ENCODE peak calls at places on chromosome 16, in nine cellular contexts. O is PC-3, Z is HCT116, C is OCI-LY7, U is GM23338, A is GM23248, T is neural progenitor cell, M is SK-N-SH, G is MM.1S. X is an unnamed sample. For H3K36me3 and H3K4me1, the result is how much of the 10 kb centered on the place peaks cover.

GRCh38 chr16:27598226-27598625 is 48.3 kb downstream of the KATNIP start:
- DNase-seq in O (no peak), Z (no peak), C (no peak), U (no peak), A (no peak), T (no peak), M (no peak), G (no peak), X (no peak)

GRCh38 chr16:23557779-23558330 is 328 bp downstream of the UBFD1 start:
- DNase-seq in O (no peak), Z (no peak), C (no peak), U (peak), A (peak), T (no peak), M (no peak), G (peak), X (peak)

GRCh38 chr16:50917941-50918340 is 176.1 kb downstream of the CYLD start:
- DNase-seq in O (no peak), Z (no peak), C (no peak), U (no peak), A (no peak), T (peak), M (no peak), G (no peak), X (no peak)

GRCh38 chr16:20866161-20866772 is 33.9 kb downstream of the DCUN1D3 start:
- DNase-seq in O (peak), Z (peak), C (no peak), U (no peak), A (peak), T (peak), M (peak), G (no peak), X (peak)

GRCh38 chr16:56226840-56227525 is 35.7 kb downstream of the GNAO1 start:
- DNase-seq in O (no peak), Z (no peak), C (no peak), U (no peak), A (no peak), T (no peak), M (no peak), G (no peak), X (no peak)

GRCh38 chr16:53282975-53283946 is 151.0 kb upstream of the RBL2 start:
- DNase-seq in O (peak), Z (peak), C (peak), U (peak), A (peak), T (peak), M (peak), G (peak), X (peak)

GRCh38 chr16:26525856-26526255 is 540.9 kb upstream of the C16orf82 start:
- DNase-seq in O (no peak), Z (no peak), C (no peak), U (no peak), A (no peak), T (no peak), M (no peak), G (no peak), X (no peak)

GRCh38 chr16:66250686-66251405 is 115.6 kb upstream of the CDH5 start:
- DNase-seq in O (peak), Z (no peak), C (no peak), U (peak), A (peak), T (no peak), M (peak), G (no peak), X (peak)

GRCh38 chr16:2027024-2028010 is 615 bp downstream of the NHERF2 start:
- DNase-seq in O (peak), Z (no peak), C (peak), U (no peak), A (peak), T (peak), M (peak), G (peak), X (no peak)

GRCh38 chr16:30644334-30644830 is 6.4 kb upstream of the PRR14 start:
- DNase-seq in O (no peak), Z (no peak), C (no peak), U (no peak), A (no peak), T (no peak), M (no peak), G (no peak), X (no peak)

DNA sequence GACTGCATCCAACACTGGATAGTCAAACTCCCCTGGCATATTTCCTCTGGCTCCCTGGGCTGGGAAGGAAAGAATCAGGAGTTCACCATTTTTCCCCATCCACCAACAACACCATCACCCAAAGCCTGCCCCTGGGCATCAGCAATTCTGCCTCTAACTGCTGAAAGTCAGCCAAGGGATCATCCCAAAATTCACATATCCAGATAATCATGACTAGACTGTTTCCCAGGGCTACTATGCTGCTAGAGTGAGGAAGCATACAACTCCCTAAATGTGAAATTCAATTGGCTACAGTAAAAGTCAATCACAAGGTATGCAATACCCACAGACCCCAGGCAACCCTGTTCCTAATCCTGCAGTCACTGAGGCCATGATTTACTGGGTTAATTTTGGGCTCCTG is 230.6 kb downstream of the C16orf95 start:
- DNase-seq in O (peak), Z (peak), C (no peak), U (no peak), A (peak), T (no peak), M (no peak), G (no peak), X (no peak)
- TF ChIP-seq EZH2phosphoT487 in O (no peak), Z (no peak), C (no peak), U (no peak), A (no peak), T (no peak), M (no peak), G (no peak), X (no peak)

DNA sequence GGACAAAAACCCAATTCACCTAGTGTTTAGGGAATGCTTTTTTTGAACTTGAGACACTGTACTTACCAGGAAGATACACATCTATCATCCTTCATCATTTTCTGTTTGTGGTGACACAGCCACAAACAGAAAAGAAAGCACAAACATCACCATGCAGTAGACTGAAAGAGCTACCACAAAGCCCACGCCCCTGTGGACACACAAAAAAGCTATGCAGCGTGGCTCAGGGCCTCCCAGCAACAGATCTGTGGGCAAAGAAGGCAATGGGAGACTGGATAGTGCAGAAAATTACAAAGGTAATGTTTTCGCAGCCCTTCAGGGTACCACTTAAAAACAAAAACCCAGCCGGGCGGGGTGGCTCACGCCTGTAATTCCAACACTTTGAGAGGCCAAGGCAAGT is 9.6 kb downstream of the COTL1 start:
- DNase-seq in O (no peak), Z (no peak), C (no peak), U (no peak), A (no peak), T (no peak), M (no peak), G (no peak), X (no peak)
- H3K36me3 ChIP-seq in O (under half), Z (under half), C (half or more), U (under half), A (under half), T (under half), M (under half), G (under half), X (under half)

GRCh38 chr16:11312718-11313492 is 31.8 kb upstream of the PRM1 start:
- DNase-seq in O (peak), Z (peak), C (no peak), U (peak), A (peak), T (no peak), M (no peak), G (peak), X (peak)

GRCh38 chr16:11308493-11309283 is 27.6 kb upstream of the PRM1 start:
- DNase-seq in O (no peak), Z (no peak), C (peak), U (no peak), A (no peak), T (peak), M (no peak), G (peak), X (no peak)

GRCh38 chr16:11309895-11310633 is 28.9 kb upstream of the PRM1 start:
- DNase-seq in O (no peak), Z (no peak), C (peak), U (no peak), A (no peak), T (no peak), M (no peak), G (peak), X (no peak)

GRCh38 chr16:11310997-11311561 is 29.9 kb upstream of the PRM1 start:
- DNase-seq in O (no peak), Z (no peak), C (peak), U (no peak), A (no peak), T (no peak), M (no peak), G (peak), X (no peak)

DNA sequence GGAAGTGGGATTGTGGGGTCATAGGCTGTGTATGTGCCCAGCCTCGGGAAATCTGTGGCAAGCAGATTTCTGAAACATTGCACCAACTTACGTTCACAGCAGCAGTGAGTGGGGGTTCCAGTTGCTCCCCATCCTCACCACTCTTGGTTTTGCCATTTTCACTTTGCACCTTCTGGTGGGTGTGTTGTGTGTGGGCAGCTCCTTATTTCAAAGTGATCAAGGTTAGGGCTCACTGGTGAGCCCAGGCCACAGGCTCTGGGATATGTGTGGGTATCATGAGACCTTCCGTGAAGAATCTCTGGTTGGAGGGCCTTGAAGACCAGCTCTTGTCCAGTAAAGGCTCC is 29.5 kb upstream of the PRM1 start:
- DNase-seq in O (no peak), Z (no peak), C (peak), U (no peak), A (no peak), T (no peak), M (no peak), G (no peak), X (no peak)
- H3K4me1 ChIP-seq in O (under half), Z (under half), C (half or more), U (under half), A (under half), T (under half), M (under half), G (under half), X (under half)

GRCh38 chr16:82655315-82655714 is 28.5 kb downstream of the CDH13 start:
- DNase-seq in O (no peak), Z (no peak), C (no peak), U (no peak), A (peak), T (no peak), M (no peak), G (no peak), X (peak)
- TF ChIP-seq EZH2phosphoT487 in O (no peak), Z (no peak), C (no peak), U (no peak), A (no peak), T (no peak), M (no peak), G (no peak), X (no peak)

GRCh38 chr16:68270353-68270752 is 6.0 kb downstream of the SLC7A6 start:
- DNase-seq in O (no peak), Z (no peak), C (no peak), U (no peak), A (no peak), T (no peak), M (no peak), G (no peak), X (no peak)
- H3K36me3 ChIP-seq in O (under half), Z (under half), C (half or more), U (under half), A (under half), T (under half), M (under half), G (under half), X (under half)

GRCh38 chr16:69329369-69330285 is 761 bp downstream of the PDF start:
- DNase-seq in O (peak), Z (no peak), C (peak), U (peak), A (peak), T (peak), M (peak), G (peak), X (peak)

GRCh38 chr16:69326172-69326873 is 4.1 kb downstream of the PDF start:
- DNase-seq in O (no peak), Z (no peak), C (no peak), U (no peak), A (no peak), T (no peak), M (no peak), G (no peak), X (peak)

GRCh38 chr16:69325784-69326171 is 4.6 kb downstream of the PDF start:
- DNase-seq in O (no peak), Z (no peak), C (no peak), U (no peak), A (no peak), T (no peak), M (no peak), G (no peak), X (no peak)

GRCh38 chr16:69328854-69329316 is 1.5 kb downstream of the PDF start:
- DNase-seq in O (peak), Z (no peak), C (peak), U (no peak), A (peak), T (no peak), M (no peak), G (no peak), X (no peak)

DNA sequence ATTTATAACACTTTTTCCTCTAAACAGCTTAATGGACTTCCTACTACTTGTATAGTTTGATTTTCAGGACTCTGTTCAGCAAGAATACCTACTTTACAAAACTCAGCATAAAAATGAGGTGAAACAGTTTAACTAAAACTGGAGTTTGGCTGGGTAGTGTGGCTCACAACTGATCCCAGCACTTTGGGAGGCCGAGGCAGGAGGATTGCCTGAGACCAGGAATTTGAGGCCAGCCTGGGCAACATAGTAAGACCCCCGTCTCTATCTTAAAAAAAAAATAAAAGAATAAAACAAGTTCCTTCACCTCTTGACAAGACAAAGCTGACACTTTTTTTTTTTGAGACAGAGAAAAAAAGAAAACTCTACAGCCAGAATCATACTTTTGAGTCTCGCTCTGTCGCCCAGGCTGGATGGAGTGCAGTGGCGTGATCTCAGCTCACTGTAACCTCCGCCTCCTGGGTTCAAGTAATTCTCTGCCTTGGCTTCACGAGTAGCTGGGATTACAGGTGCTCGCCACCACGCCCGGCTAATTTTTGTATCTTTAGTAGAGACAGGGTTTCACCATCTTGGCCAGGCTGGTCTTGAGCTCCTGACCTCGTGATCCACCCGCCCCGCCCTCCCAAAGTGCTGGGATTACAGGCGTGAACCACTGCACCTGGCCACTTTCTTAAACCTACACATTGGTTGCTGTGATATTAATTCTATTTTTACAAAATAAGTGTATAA is 2.6 kb downstream of the PDF start:
- DNase-seq in O (no peak), Z (no peak), C (no peak), U (no peak), A (no peak), T (no peak), M (no peak), G (no peak), X (no peak)
- H3K4me1 ChIP-seq in O (under half), Z (under half), C (half or more), U (under half), A (under half), T (under half), M (under half), G (under half), X (under half)

X was measured in hepatocyte.